ENCODE peak calls at places on chromosomes 5 and 9, in eight cellular contexts. K is lower lobe of right lung; N is IMR-90; Y is RWPE2; B is right atrium auricular region; T is PC-3; D is cardiac muscle cell; I is CD8-positive, alpha-beta T cell. F is an unnamed sample.

GRCh38 chr9:131587906-131588305 is 42.6 kb downstream of the PRRT1B start:
- DNase-seq in K (no peak), N (no peak), Y (no peak), B (no peak), T (no peak), D (no peak), I (no peak), F (no peak)

GRCh38 chr5:137565450-137565849 is 66.3 kb upstream of the SPOCK1 start:
- DNase-seq in K (no peak), N (peak; percentile 17), Y (no peak), B (no peak), T (no peak), D (peak; percentile 47), I (no peak), F (no peak)

GRCh38 chr5:138790684-138791083 is 37.5 kb downstream of the CTNNA1 start:
- DNase-seq in K (no peak), N (peak; percentile 46), Y (no peak), B (no peak), T (no peak), D (no peak), I (no peak), F (no peak)

GRCh38 chr5:125485003-125485641 is 738.7 kb upstream of the ZNF608 start:
- DNase-seq in K (no peak), N (peak; percentile 97), Y (peak; percentile 75), B (peak; percentile 61), T (peak; percentile 87), D (peak; percentile 97), I (no peak), F (peak; percentile 46)

GRCh38 chr9:34197280-34197679 is 18.4 kb downstream of the UBAP1 start:
- DNase-seq in K (no peak), N (no peak), Y (no peak), B (no peak), T (no peak), D (no peak), I (no peak), F (no peak)

GRCh38 chr5:87412417-87413115 is at the start of gene CCNH:
- DNase-seq in K (peak; percentile 99), N (peak; percentile 98), Y (peak; percentile 98), B (peak; percentile 99), T (peak; percentile 100), D (peak; percentile 99), I (peak; percentile 93), F (peak; percentile 99)

GRCh38 chr5:6574111-6574510 is 58.7 kb downstream of the NSUN2 start:
- DNase-seq in K (no peak), N (no peak), Y (no peak), B (peak; percentile 42), T (no peak), D (no peak), I (no peak), F (no peak)

GRCh38 chr9:18893051-18893450 is 140.0 kb downstream of the SAXO1 start:
- DNase-seq in K (no peak), N (no peak), Y (no peak), B (no peak), T (no peak), D (no peak), I (no peak), F (no peak)

GRCh38 chr5:132839426-132840301 is 9.2 kb upstream of the SHROOM1 start:
- DNase-seq in K (no peak), N (peak; percentile 87), Y (no peak), B (no peak), T (peak; percentile 44), D (peak; percentile 76), I (no peak), F (no peak)

GRCh38 chr9:29078063-29078660 is 1504.9 kb upstream of the C9orf72 start:
- DNase-seq in K (no peak), N (no peak), Y (no peak), B (no peak), T (peak; percentile 84), D (peak; percentile 25), I (no peak), F (no peak)

GRCh38 chr5:36273809-36274526 is 27.7 kb downstream of the RANBP3L start:
- DNase-seq in K (no peak), N (no peak), Y (no peak), B (no peak), T (no peak), D (no peak), I (no peak), F (no peak)

GRCh38 chr5:151592855-151593408 is 1.8 kb upstream of the FAT2 start:
- DNase-seq in K (no peak), N (no peak), Y (no peak), B (no peak), T (no peak), D (no peak), I (no peak), F (no peak)

GRCh38 chr9:91212592-91213243 is 149.0 kb downstream of the AUH start:
- DNase-seq in K (no peak), N (no peak), Y (no peak), B (no peak), T (no peak), D (no peak), I (no peak), F (no peak)

GRCh38 chr9:6845128-6845826 is 87.5 kb downstream of the KDM4C start:
- DNase-seq in K (no peak), N (no peak), Y (no peak), B (no peak), T (no peak), D (no peak), I (no peak), F (no peak)

GRCh38 chr5:157109744-157110143 is 900 bp upstream of the HAVCR2 start:
- DNase-seq in K (no peak), N (no peak), Y (no peak), B (no peak), T (no peak), D (no peak), I (no peak), F (no peak)
- H3K4me3 ChIP-seq in K (peak overlapping the region; percentile 32), N (no peak overlapping the region), Y (no peak overlapping the region), B (no peak overlapping the region), T (no peak overlapping the region), D (no peak overlapping the region), I (peak overlapping the region; percentile 26), F (no peak overlapping the region)

GRCh38 chr5:61277781-61278180 is 54.3 kb upstream of the ZSWIM6 start:
- DNase-seq in K (peak; percentile 74), N (no peak), Y (peak; percentile 90), B (no peak), T (peak; percentile 18), D (no peak), I (no peak), F (no peak)

GRCh38 chr5:61274561-61274960 is 57.5 kb upstream of the ZSWIM6 start:
- DNase-seq in K (no peak), N (peak; percentile 60), Y (no peak), B (no peak), T (no peak), D (peak; percentile 52), I (no peak), F (no peak)

GRCh38 chr5:61279725-61280124 is 52.3 kb upstream of the ZSWIM6 start:
- DNase-seq in K (no peak), N (peak; percentile 6), Y (no peak), B (no peak), T (no peak), D (no peak), I (no peak), F (no peak)

GRCh38 chr5:61275841-61276240 is 56.2 kb upstream of the ZSWIM6 start:
- DNase-seq in K (peak; percentile 88), N (peak; percentile 82), Y (peak; percentile 78), B (peak; percentile 67), T (peak; percentile 58), D (peak; percentile 69), I (no peak), F (no peak)

GRCh38 chr5:61277190-61277589 is 54.9 kb upstream of the ZSWIM6 start:
- DNase-seq in K (no peak), N (peak; percentile 64), Y (no peak), B (no peak), T (no peak), D (peak; percentile 69), I (no peak), F (peak; percentile 55)
- TF ChIP-seq CTCF in K (peak; percentile 42), N (peak; percentile 54), Y (peak; percentile 31), B (peak; percentile 46), T (no peak), D (peak; percentile 45), I (no peak), F (peak; percentile 35)

GRCh38 chr9:113221800-113222481 is 597 bp downstream of the SLC31A1 start:
- DNase-seq in K (no peak), N (no peak), Y (no peak), B (no peak), T (peak; percentile 3), D (no peak), I (no peak), F (no peak)

GRCh38 chr9:113219186-113219936 is 1.7 kb downstream of the FKBP15 start:
- DNase-seq in K (no peak), N (no peak), Y (no peak), B (no peak), T (no peak), D (no peak), I (no peak), F (no peak)

GRCh38 chr9:113221003-113221799 is at the start of the genes FKBP15 and SLC31A1:
- DNase-seq in K (peak; percentile 97), N (peak; percentile 99), Y (peak; percentile 96), B (peak; percentile 99), T (peak; percentile 95), D (peak; percentile 99), I (peak; percentile 93), F (peak; percentile 99)

GRCh38 chr9:113220467-113221002 is 542 bp downstream of the FKBP15 start:
- DNase-seq in K (no peak), N (no peak), Y (no peak), B (no peak), T (peak; percentile 3), D (peak; percentile 8), I (peak; percentile 0), F (peak; percentile 23)

DNA sequence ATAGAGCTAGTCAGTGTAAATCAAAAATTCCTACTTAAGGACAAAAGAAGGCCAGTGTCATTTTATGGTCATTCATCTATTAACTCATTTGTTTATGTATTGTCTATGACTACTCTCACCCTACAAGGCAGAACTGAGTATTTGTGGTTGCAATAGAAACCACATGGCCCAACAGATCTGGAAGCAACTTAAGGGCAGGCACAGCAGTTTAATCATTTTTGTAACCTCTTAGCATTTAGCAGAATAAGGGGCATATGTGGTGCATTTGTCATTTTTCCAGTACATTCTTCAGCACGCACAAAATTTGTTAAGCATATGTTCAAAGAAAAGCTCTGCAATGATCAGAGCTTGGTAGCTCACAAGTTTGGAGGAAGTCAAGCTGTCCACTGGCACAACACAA is 1.1 kb downstream of the FKBP15 start:
- DNase-seq in K (no peak), N (peak; percentile 84), Y (no peak), B (no peak), T (no peak), D (peak; percentile 29), I (no peak), F (no peak)
- H3K4me1 ChIP-seq in K (peaks cover 64% of the 10 kb centered on the region), N (peaks cover 7% of the 10 kb centered on the region), Y (peaks cover 7% of the 10 kb centered on the region), B (peaks cover 38% of the 10 kb centered on the region), T (peaks cover 25% of the 10 kb centered on the region), D (peaks cover 26% of the 10 kb centered on the region), I (peaks cover 22% of the 10 kb centered on the region), F (peaks cover 16% of the 10 kb centered on the region)

DNA sequence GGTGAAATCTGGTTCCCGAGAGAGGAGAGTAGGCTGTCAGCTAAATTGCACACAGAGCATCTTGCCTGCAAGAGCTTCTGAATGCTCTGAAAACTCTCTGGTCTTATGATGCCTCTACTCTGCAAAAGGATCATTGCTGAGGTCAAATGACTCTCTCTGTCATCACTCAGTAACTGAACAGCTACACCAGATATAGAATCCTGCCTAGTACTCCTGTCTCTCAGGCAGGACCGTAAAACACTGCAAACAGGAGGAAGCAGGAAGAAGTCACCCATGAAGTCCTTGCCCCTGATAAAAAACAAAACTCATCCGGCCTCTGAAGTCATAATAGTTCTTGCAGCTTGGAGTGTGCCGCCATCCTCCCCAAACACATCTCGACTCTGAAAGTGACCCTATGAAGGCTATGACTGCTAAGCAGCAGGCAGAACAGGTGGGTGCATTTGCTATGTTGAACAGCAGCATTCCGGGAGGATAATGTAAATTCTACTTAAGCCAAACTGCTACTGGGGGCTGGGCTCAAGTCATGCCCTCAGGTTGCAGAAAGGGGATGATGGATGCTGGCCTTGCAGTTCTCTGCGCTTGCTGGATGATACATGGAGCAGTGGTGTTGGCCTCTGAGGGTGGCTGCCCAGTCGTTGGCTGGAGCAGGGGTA is 81.9 kb upstream of the FAM169A start:
- DNase-seq in K (no peak), N (peak; percentile 72), Y (no peak), B (no peak), T (peak; percentile 30), D (no peak), I (no peak), F (no peak)
- H3K4me3 ChIP-seq in K (no peak overlapping the region), N (no peak overlapping the region), Y (no peak overlapping the region), B (no peak overlapping the region), T (no peak overlapping the region), D (no peak overlapping the region), I (no peak overlapping the region), F (no peak overlapping the region)